ENCODE peak calls at places on chromosome 10, in seven cellular contexts. M is neuronal stem cell, B is IMR-90, K is mesendoderm, U is H9, N is trophoblast cell, G is H1. X is an unnamed sample.

GRCh38 chr10:93478873-93479272 is 3.3 kb downstream of the MYOF start:
- DNase-seq in K (no peak), N (peak), U (no peak), G (no peak), B (no peak), M (no peak), X (peak)

GRCh38 chr10:109919224-109919623 is 4.1 kb downstream of the XPNPEP1 start:
- DNase-seq in N (no peak), K (no peak), B (no peak), M (no peak), G (no peak), U (no peak), X (no peak)

GRCh38 chr10:9301148-9301547 is 1246.7 kb downstream of the GATA3 start:
- DNase-seq in B (no peak), G (no peak), U (no peak), M (no peak), N (peak), K (no peak), X (no peak)

GRCh38 chr10:44773565-44773964 is 137.6 kb upstream of the TMEM72 start:
- DNase-seq in K (no peak), N (no peak), G (no peak), B (no peak), U (no peak), M (no peak), X (no peak)

GRCh38 chr10:93437000-93437945 is 44.9 kb downstream of the MYOF start:
- DNase-seq in U (peak), B (peak), K (peak), G (peak), M (no peak), N (peak), X (peak)

GRCh38 chr10:14195455-14195854 is 135.3 kb downstream of the FRMD4A start:
- DNase-seq in K (no peak), M (no peak), B (no peak), G (no peak), N (no peak), U (no peak), X (no peak)

GRCh38 chr10:97647556-97647955 is 7.1 kb downstream of the PI4K2A start:
- DNase-seq in M (no peak), N (peak), B (peak), G (no peak), K (no peak), U (no peak), X (peak)

GRCh38 chr10:112503643-112504042 is 56.6 kb downstream of the VTI1A start:
- DNase-seq in N (peak), M (no peak), U (no peak), G (no peak), K (no peak), B (no peak), X (no peak)

GRCh38 chr10:132546567-132547420 is 9.2 kb downstream of the INPP5A start:
- DNase-seq in K (no peak), B (no peak), U (no peak), N (no peak), M (no peak), G (no peak), X (no peak)

GRCh38 chr10:115801987-115802386 is 471.0 kb downstream of the GFRA1 start:
- DNase-seq in M (no peak), U (no peak), B (peak), N (no peak), K (no peak), G (no peak), X (peak)

GRCh38 chr10:115801457-115801856 is 471.5 kb downstream of the GFRA1 start:
- DNase-seq in B (no peak), N (no peak), G (no peak), K (no peak), M (no peak), U (no peak), X (peak)

DNA sequence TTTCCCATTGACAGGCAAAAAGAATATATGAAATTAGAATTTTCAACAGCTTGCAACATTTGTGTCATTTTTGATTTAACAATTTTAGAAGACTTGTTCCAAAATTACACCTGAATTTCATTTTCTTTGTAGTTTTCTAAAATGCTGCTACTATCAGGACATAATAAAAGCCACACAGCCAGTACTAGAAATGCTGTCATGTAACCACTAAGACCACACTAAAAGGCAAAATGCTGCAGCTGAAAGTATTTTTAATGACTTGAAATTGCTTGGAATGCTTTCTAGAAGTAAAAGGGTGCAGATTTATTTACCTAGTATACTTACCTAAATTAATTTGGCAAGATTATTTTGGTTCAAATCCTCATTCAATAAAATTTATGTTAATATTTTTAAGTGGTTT is 470.1 kb downstream of the GFRA1 start:
- DNase-seq in U (no peak), K (no peak), G (no peak), N (no peak), B (no peak), M (no peak), X (no peak)
- H4K8ac ChIP-seq in U (no peak), K (no peak), G (no peak), N (no peak), B (no peak), M (no peak), X (no peak)

GRCh38 chr10:70726909-70727495 is 54.7 kb downstream of the ADAMTS14 start:
- DNase-seq in M (no peak), U (no peak), B (no peak), G (no peak), K (no peak), N (no peak), X (no peak)

GRCh38 chr10:70728328-70728727 is 56.0 kb downstream of the ADAMTS14 start:
- DNase-seq in G (no peak), B (no peak), M (no peak), K (no peak), N (no peak), U (no peak), X (no peak)

GRCh38 chr10:70722820-70723424 is 50.6 kb downstream of the ADAMTS14 start:
- DNase-seq in G (no peak), K (peak), M (no peak), U (no peak), B (peak), N (no peak), X (peak)

GRCh38 chr10:70723771-70724170 is 51.5 kb downstream of the ADAMTS14 start:
- DNase-seq in M (no peak), G (no peak), B (no peak), K (no peak), N (no peak), U (no peak), X (no peak)
- H4K8ac ChIP-seq in M (no peak), G (no peak), B (no peak), K (no peak), N (no peak), U (no peak), X (no peak)

GRCh38 chr10:623477-624311 is 65.8 kb downstream of the DIP2C start:
- DNase-seq in G (no peak), U (no peak), N (no peak), M (no peak), K (no peak), B (no peak), X (no peak)

GRCh38 chr10:625335-625699 is 64.2 kb downstream of the DIP2C start:
- DNase-seq in K (no peak), M (no peak), U (no peak), N (no peak), G (no peak), B (no peak), X (peak)

GRCh38 chr10:623039-623438 is 66.4 kb downstream of the DIP2C start:
- DNase-seq in B (no peak), K (no peak), M (no peak), G (no peak), N (no peak), U (no peak), X (no peak)

GRCh38 chr10:624605-625334 is 64.7 kb downstream of the DIP2C start:
- DNase-seq in U (peak), K (peak), B (peak), M (no peak), N (peak), G (no peak), X (peak)

DNA sequence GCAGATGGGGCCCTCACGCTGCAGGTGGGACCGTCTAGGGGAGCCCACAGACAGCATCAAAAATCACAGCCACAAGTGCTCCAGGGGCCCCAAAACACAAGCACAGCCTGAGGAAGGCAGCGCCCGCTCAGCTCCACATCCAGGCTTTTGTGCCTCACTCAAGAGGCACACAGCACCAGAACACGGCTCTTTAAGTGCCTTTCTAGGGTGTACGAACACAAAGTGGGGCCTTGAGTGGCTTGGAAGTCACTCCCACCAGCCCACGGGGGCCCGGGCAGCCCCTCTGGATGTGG is 65.2 kb downstream of the DIP2C start:
- DNase-seq in N (no peak), U (no peak), M (no peak), K (no peak), G (no peak), B (no peak), X (no peak)
- H4K8ac ChIP-seq in N (peak), U (no peak), M (no peak), K (no peak), G (peak), B (peak), X (peak)

DNA sequence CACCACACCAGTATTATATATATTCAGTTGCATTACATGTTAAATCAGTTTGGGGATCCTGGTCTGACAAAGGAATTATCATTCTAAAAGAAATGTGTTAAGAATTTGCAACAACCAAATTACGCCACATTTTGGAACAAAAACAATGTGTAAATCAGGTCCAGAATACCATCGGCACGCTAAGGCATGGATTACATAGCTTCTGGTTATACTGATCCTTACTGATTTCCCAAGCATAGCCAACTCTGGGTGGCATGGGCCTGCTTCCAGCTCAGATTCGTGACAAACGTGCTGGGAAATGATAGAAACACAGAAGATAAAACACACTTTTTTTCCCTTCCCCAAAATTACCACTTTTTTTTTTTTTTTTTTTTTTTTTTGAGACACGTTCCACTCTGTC is 660.0 kb downstream of the SORCS1 start:
- DNase-seq in U (no peak), B (no peak), G (no peak), M (no peak), K (no peak), N (peak), X (no peak)
- H4K8ac ChIP-seq in U (no peak), B (no peak), G (no peak), M (no peak), K (no peak), N (no peak), X (no peak)

DNA sequence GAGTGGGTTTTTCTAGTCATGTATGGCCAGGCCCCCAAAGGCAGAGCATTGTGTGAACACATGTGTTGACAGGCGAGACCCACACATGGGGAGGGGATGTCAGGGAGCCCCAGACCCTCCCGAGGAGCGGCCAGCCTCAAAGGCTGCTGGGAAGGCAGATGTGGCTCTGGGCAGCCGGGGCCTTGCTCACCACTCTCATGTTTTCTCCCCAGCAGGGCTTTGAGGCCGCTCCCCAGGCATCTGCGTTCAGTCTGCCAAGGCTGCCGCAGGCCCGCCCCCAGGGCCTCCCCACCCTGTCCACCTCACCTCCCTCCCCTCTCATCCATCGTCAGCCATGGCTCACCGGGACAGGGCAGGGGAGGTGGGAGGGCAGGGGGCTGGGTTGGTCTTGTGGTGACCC is 16.6 kb upstream of the VSIR start:
- DNase-seq in G (no peak), K (no peak), B (no peak), U (no peak), N (no peak), M (no peak), X (no peak)
- H4K8ac ChIP-seq in G (no peak), K (no peak), B (no peak), U (no peak), N (no peak), M (peak), X (no peak)

GRCh38 chr10:70985824-70986336 is 97.5 kb upstream of the PCBD1 start:
- DNase-seq in U (peak), N (peak), M (no peak), K (peak), B (no peak), G (no peak), X (no peak)
- H4K8ac ChIP-seq in U (no peak), N (peak), M (no peak), K (no peak), B (no peak), G (no peak), X (no peak)

GRCh38 chr10:102413053-102413705 is 5.4 kb downstream of the PSD start:
- DNase-seq in K (peak), N (no peak), B (no peak), M (no peak), U (peak), G (no peak), X (no peak)

GRCh38 chr10:102413806-102414561 is 4.6 kb downstream of the PSD start:
- DNase-seq in K (no peak), U (no peak), G (no peak), M (no peak), B (no peak), N (no peak), X (no peak)

GRCh38 chr10:102418612-102419560 is at the start of gene PSD:
- DNase-seq in B (no peak), G (peak), K (peak), N (no peak), M (no peak), U (peak), X (no peak)

GRCh38 chr10:102414749-102415148 is 3.8 kb downstream of the PSD start:
- DNase-seq in N (no peak), G (no peak), B (no peak), K (no peak), M (no peak), U (no peak), X (no peak)

GRCh38 chr10:102416181-102417094 is 2.1 kb downstream of the PSD start:
- DNase-seq in K (no peak), B (no peak), U (no peak), M (no peak), G (no peak), N (no peak), X (no peak)
- H4K8ac ChIP-seq in K (no peak), B (no peak), U (no peak), M (no peak), G (no peak), N (no peak), X (no peak)

GRCh38 chr10:48589266-48589665 is 15.6 kb downstream of the ARHGAP22 start:
- DNase-seq in G (no peak), K (no peak), B (peak), N (no peak), U (no peak), M (no peak), X (peak)

GRCh38 chr10:48587101-48587500 is 17.8 kb downstream of the ARHGAP22 start:
- DNase-seq in B (no peak), G (no peak), U (no peak), K (peak), N (no peak), M (no peak), X (no peak)

GRCh38 chr10:48590945-48591344 is 13.9 kb downstream of the ARHGAP22 start:
- DNase-seq in M (no peak), N (no peak), B (no peak), K (no peak), G (no peak), U (no peak), X (no peak)

GRCh38 chr10:48592346-48592745 is 12.5 kb downstream of the ARHGAP22 start:
- DNase-seq in U (no peak), N (no peak), B (no peak), M (no peak), G (no peak), K (no peak), X (no peak)

DNA sequence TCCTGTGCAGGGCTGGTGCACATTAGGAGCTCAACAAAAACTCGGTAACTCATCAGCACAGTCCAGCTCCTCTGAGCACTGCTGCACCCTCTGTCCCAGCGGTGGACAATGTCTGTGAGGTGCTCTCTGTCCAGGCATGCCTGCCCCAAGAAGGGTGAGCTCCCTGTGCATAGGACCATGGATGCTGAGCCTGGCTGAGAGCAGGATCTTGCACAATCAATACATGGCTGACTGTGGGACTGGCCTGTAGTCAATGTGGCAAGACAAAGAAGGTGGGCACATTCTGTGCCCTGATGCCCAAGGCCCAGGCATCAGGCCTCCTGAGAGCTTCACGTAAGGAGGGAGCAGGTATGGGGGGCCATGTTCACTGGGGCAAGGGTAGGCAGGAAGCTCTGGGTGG is 17.1 kb downstream of the ARHGAP22 start:
- DNase-seq in G (no peak), M (no peak), N (no peak), U (no peak), B (no peak), K (no peak), X (no peak)
- H4K8ac ChIP-seq in G (no peak), M (no peak), N (no peak), U (no peak), B (peak), K (no peak), X (peak)

X was measured in mesenchymal stem cell.